ENCODE peak calls at places on chromosomes 1 and 21, in four cellular contexts. One of them, this sample, is unnamed.

GRCh38 chr1:213481395-213481794 is 430.4 kb downstream of the RPS6KC1 start:
- DNase-seq in lower lobe of right lung: no peak
- DNase-seq in activated CD8-positive, alpha-beta memory T cell treated with anti-CD3 and anti-CD28 coated beads, Interleukin-2, amount 10 ng/mL, durations not matched to agents 7 days and 5 days: no peak
- DNase-seq in brain pericyte: no peak
- DNase-seq in this sample: no peak

GRCh38 chr1:30294508-30294907 is 428.9 kb downstream of the MATN1 start:
- DNase-seq in lower lobe of right lung: no peak
- DNase-seq in activated CD8-positive, alpha-beta memory T cell treated with anti-CD3 and anti-CD28 coated beads, Interleukin-2, amount 10 ng/mL, durations not matched to agents 7 days and 5 days: peak; percentile 22
- DNase-seq in brain pericyte: no peak
- DNase-seq in this sample: peak; percentile 39

GRCh38 chr1:117630423-117630998 is 24.7 kb downstream of the TENT5C start:
- DNase-seq in lower lobe of right lung: peak; percentile 73
- DNase-seq in activated CD8-positive, alpha-beta memory T cell treated with anti-CD3 and anti-CD28 coated beads, Interleukin-2, amount 10 ng/mL, durations not matched to agents 7 days and 5 days: no peak
- DNase-seq in brain pericyte: no peak
- DNase-seq in this sample: no peak

GRCh38 chr21:28742527-28742926 is 250.2 kb downstream of the LTN1 start:
- DNase-seq in lower lobe of right lung: no peak
- DNase-seq in activated CD8-positive, alpha-beta memory T cell treated with anti-CD3 and anti-CD28 coated beads, Interleukin-2, amount 10 ng/mL, durations not matched to agents 7 days and 5 days: no peak
- DNase-seq in brain pericyte: no peak
- DNase-seq in this sample: no peak

GRCh38 chr1:117067528-117068370 is 7.6 kb downstream of the TTF2 start:
- DNase-seq in lower lobe of right lung: no peak
- DNase-seq in activated CD8-positive, alpha-beta memory T cell treated with anti-CD3 and anti-CD28 coated beads, Interleukin-2, amount 10 ng/mL, durations not matched to agents 7 days and 5 days: peak; percentile 58
- DNase-seq in brain pericyte: no peak
- DNase-seq in this sample: no peak

GRCh38 chr1:109818351-109819325 is 54.9 kb upstream of the EPS8L3 start:
- DNase-seq in lower lobe of right lung: no peak
- DNase-seq in activated CD8-positive, alpha-beta memory T cell treated with anti-CD3 and anti-CD28 coated beads, Interleukin-2, amount 10 ng/mL, durations not matched to agents 7 days and 5 days: peak; percentile 39
- DNase-seq in brain pericyte: no peak
- DNase-seq in this sample: no peak

GRCh38 chr1:247964933-247965332 is at the start of gene OR2AK2:
- DNase-seq in lower lobe of right lung: no peak
- DNase-seq in activated CD8-positive, alpha-beta memory T cell treated with anti-CD3 and anti-CD28 coated beads, Interleukin-2, amount 10 ng/mL, durations not matched to agents 7 days and 5 days: no peak
- DNase-seq in brain pericyte: no peak
- DNase-seq in this sample: no peak

GRCh38 chr1:193069748-193070394 is 10.5 kb downstream of the RO60 start:
- DNase-seq in lower lobe of right lung: no peak
- DNase-seq in activated CD8-positive, alpha-beta memory T cell treated with anti-CD3 and anti-CD28 coated beads, Interleukin-2, amount 10 ng/mL, durations not matched to agents 7 days and 5 days: no peak
- DNase-seq in brain pericyte: no peak
- DNase-seq in this sample: no peak

GRCh38 chr1:119136401-119136800 is 4.1 kb downstream of the WARS2 start:
- DNase-seq in lower lobe of right lung: no peak
- DNase-seq in activated CD8-positive, alpha-beta memory T cell treated with anti-CD3 and anti-CD28 coated beads, Interleukin-2, amount 10 ng/mL, durations not matched to agents 7 days and 5 days: no peak
- DNase-seq in brain pericyte: no peak
- DNase-seq in this sample: no peak

GRCh38 chr1:218705911-218706893 is 361.1 kb downstream of the TGFB2 start:
- DNase-seq in lower lobe of right lung: no peak
- DNase-seq in activated CD8-positive, alpha-beta memory T cell treated with anti-CD3 and anti-CD28 coated beads, Interleukin-2, amount 10 ng/mL, durations not matched to agents 7 days and 5 days: no peak
- DNase-seq in brain pericyte: no peak
- DNase-seq in this sample: no peak

GRCh38 chr1:156126701-156127534 is 12.4 kb downstream of the LMNA start:
- DNase-seq in lower lobe of right lung: peak; percentile 70
- DNase-seq in activated CD8-positive, alpha-beta memory T cell treated with anti-CD3 and anti-CD28 coated beads, Interleukin-2, amount 10 ng/mL, durations not matched to agents 7 days and 5 days: peak; percentile 94
- DNase-seq in brain pericyte: no peak
- DNase-seq in this sample: peak; percentile 93